ENCODE peak calls at places on chromosome 15, in four cellular contexts. One of them, this sample, is unnamed.
A peak's percentile ranks its signal among the peaks of the same experiment; 100 is the strongest.

GRCh38 chr15:29773816-29774215 is 48.5 kb downstream of the TJP1 start:
- DNase-seq in fibroblast of pulmonary artery: no peak
- DNase-seq in cardiac muscle cell: no peak
- DNase-seq in esophagus muscularis mucosa: no peak
- DNase-seq in this sample: no peak

GRCh38 chr15:32718082-32718821 is 448 bp downstream of the GREM1 start:
- DNase-seq in fibroblast of pulmonary artery: no peak
- DNase-seq in cardiac muscle cell: peak; percentile 35
- DNase-seq in esophagus muscularis mucosa: no peak
- DNase-seq in this sample: peak; percentile 37

GRCh38 chr15:70512772-70513362 is 250.5 kb downstream of the UACA start:
- DNase-seq in fibroblast of pulmonary artery: peak; percentile 66
- DNase-seq in cardiac muscle cell: peak; percentile 77
- DNase-seq in esophagus muscularis mucosa: no peak
- DNase-seq in this sample: peak; percentile 73

GRCh38 chr15:77525907-77526581 is 105.4 kb downstream of the HMG20A start:
- DNase-seq in fibroblast of pulmonary artery: no peak
- DNase-seq in cardiac muscle cell: no peak
- DNase-seq in esophagus muscularis mucosa: no peak
- DNase-seq in this sample: no peak

GRCh38 chr15:57510647-57511046 is 81.1 kb upstream of the MYZAP start:
- DNase-seq in fibroblast of pulmonary artery: peak; percentile 96
- DNase-seq in cardiac muscle cell: peak; percentile 97
- DNase-seq in esophagus muscularis mucosa: no peak
- DNase-seq in this sample: no peak

GRCh38 chr15:93035953-93036810 is 52.8 kb downstream of the RGMA start:
- DNase-seq in fibroblast of pulmonary artery: peak; percentile 53
- DNase-seq in cardiac muscle cell: peak; percentile 50
- DNase-seq in esophagus muscularis mucosa: no peak
- DNase-seq in this sample: peak; percentile 49

GRCh38 chr15:92074646-92075045 is 221.1 kb downstream of the SLCO3A1 start:
- DNase-seq in fibroblast of pulmonary artery: peak; percentile 65
- DNase-seq in cardiac muscle cell: peak; percentile 72
- DNase-seq in esophagus muscularis mucosa: no peak
- DNase-seq in this sample: peak; percentile 87

GRCh38 chr15:77659350-77660321 is 26.9 kb upstream of the LINGO1 start:
- DNase-seq in fibroblast of pulmonary artery: peak; percentile 50
- DNase-seq in cardiac muscle cell: peak; percentile 71
- DNase-seq in esophagus muscularis mucosa: no peak
- DNase-seq in this sample: peak; percentile 42

GRCh38 chr15:80179025-80179759 is 26.4 kb downstream of the FAH start:
- DNase-seq in fibroblast of pulmonary artery: peak; percentile 87
- DNase-seq in cardiac muscle cell: peak; percentile 73
- DNase-seq in esophagus muscularis mucosa: no peak
- DNase-seq in this sample: peak; percentile 95

GRCh38 chr15:78739996-78740903 is 71.0 kb downstream of the ADAMTS7 start:
- DNase-seq in fibroblast of pulmonary artery: peak; percentile 57
- DNase-seq in cardiac muscle cell: peak; percentile 38
- DNase-seq in esophagus muscularis mucosa: no peak
- DNase-seq in this sample: peak; percentile 77

GRCh38 chr15:87623832-87624231 is 632.7 kb downstream of the NTRK3 start:
- DNase-seq in fibroblast of pulmonary artery: no peak
- DNase-seq in cardiac muscle cell: no peak
- DNase-seq in esophagus muscularis mucosa: no peak
- DNase-seq in this sample: peak; percentile 36
- TF ChIP-seq CTCF in fibroblast of pulmonary artery: no peak
- TF ChIP-seq CTCF in cardiac muscle cell: peak; percentile 18
- TF ChIP-seq CTCF in esophagus muscularis mucosa: no peak
- TF ChIP-seq CTCF in this sample: peak; percentile 23

DNA sequence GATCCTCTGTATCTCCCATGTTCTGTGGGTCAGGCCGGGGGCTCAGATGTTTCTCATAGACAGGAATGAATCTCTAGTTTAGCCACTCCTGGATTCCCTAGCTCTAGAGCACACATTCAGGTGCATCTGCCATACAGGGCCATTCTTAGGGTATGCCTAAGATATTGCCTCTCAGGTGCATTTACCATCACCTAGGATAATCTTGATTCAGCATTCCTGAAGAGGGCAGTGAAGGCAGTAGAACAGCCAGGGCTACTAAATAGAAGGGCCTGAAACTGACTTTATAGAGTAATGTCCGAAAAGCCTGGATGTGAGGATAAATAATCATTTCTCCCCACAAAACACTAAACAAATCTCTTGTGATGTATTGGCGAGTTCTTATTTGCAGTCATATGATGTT is 882.0 kb downstream of the AGBL1 start:
- DNase-seq in fibroblast of pulmonary artery: no peak
- DNase-seq in cardiac muscle cell: no peak
- DNase-seq in esophagus muscularis mucosa: no peak
- DNase-seq in this sample: no peak
- H3K4me3 ChIP-seq in fibroblast of pulmonary artery: no peak overlapping the region
- H3K4me3 ChIP-seq in cardiac muscle cell: no peak overlapping the region
- H3K4me3 ChIP-seq in esophagus muscularis mucosa: no peak overlapping the region
- H3K4me3 ChIP-seq in this sample: no peak overlapping the region

GRCh38 chr15:53665930-53666329 is 93.5 kb downstream of the WDR72 start:
- DNase-seq in fibroblast of pulmonary artery: no peak
- DNase-seq in cardiac muscle cell: no peak
- DNase-seq in esophagus muscularis mucosa: no peak
- DNase-seq in this sample: no peak
- TF ChIP-seq CTCF in fibroblast of pulmonary artery: no peak
- TF ChIP-seq CTCF in cardiac muscle cell: no peak
- TF ChIP-seq CTCF in esophagus muscularis mucosa: no peak
- TF ChIP-seq CTCF in this sample: peak; percentile 6

GRCh38 chr15:52206446-52206845 is 15.3 kb upstream of the GNB5 start:
- DNase-seq in fibroblast of pulmonary artery: no peak
- DNase-seq in cardiac muscle cell: peak; percentile 12
- DNase-seq in esophagus muscularis mucosa: no peak
- DNase-seq in this sample: no peak

GRCh38 chr15:52200831-52201365 is 9.7 kb upstream of the GNB5 start:
- DNase-seq in fibroblast of pulmonary artery: peak; percentile 32
- DNase-seq in cardiac muscle cell: peak; percentile 20
- DNase-seq in esophagus muscularis mucosa: no peak
- DNase-seq in this sample: no peak

GRCh38 chr15:52208306-52208946 is 17.2 kb upstream of the GNB5 start:
- DNase-seq in fibroblast of pulmonary artery: peak; percentile 81
- DNase-seq in cardiac muscle cell: peak; percentile 80
- DNase-seq in esophagus muscularis mucosa: peak; percentile 90
- DNase-seq in this sample: peak; percentile 80

GRCh38 chr15:52199271-52199670 is 8.1 kb upstream of the GNB5 start:
- DNase-seq in fibroblast of pulmonary artery: no peak
- DNase-seq in cardiac muscle cell: no peak
- DNase-seq in esophagus muscularis mucosa: no peak
- DNase-seq in this sample: no peak

GRCh38 chr15:52204657-52205056 is 13.5 kb upstream of the GNB5 start:
- DNase-seq in fibroblast of pulmonary artery: no peak
- DNase-seq in cardiac muscle cell: no peak
- DNase-seq in esophagus muscularis mucosa: no peak
- DNase-seq in this sample: no peak
- H3K4me3 ChIP-seq in fibroblast of pulmonary artery: no peak overlapping the region
- H3K4me3 ChIP-seq in cardiac muscle cell: no peak overlapping the region
- H3K4me3 ChIP-seq in esophagus muscularis mucosa: no peak overlapping the region
- H3K4me3 ChIP-seq in this sample: no peak overlapping the region

GRCh38 chr15:76235186-76235826 is 76.0 kb downstream of the ETFA start:
- DNase-seq in fibroblast of pulmonary artery: peak; percentile 71
- DNase-seq in cardiac muscle cell: peak; percentile 66
- DNase-seq in esophagus muscularis mucosa: no peak
- DNase-seq in this sample: peak; percentile 48
- TF ChIP-seq CTCF in fibroblast of pulmonary artery: peak; percentile 48
- TF ChIP-seq CTCF in cardiac muscle cell: peak; percentile 50
- TF ChIP-seq CTCF in esophagus muscularis mucosa: peak; percentile 25
- TF ChIP-seq CTCF in this sample: peak; percentile 39

DNA sequence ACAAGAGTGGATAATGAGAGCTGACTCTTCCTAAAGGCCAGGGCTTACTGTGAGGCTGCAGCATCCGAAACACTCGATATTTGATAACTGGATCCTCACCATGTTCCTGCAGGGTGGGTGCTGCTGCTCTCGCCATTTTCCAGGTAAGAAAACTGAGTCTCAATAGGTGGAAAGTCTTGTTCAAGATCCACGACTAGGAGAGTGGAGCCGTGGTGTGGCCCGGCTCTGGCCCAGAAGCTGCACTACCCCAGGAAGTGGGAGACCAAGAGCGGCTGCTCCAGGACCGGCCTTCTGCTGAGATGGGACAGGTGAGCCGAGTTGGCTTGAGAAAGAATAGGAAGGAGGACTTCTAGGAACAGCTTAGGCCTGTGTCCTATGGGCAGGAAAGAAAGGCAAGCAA is 121.6 kb downstream of the SMAD6 start:
- DNase-seq in fibroblast of pulmonary artery: no peak
- DNase-seq in cardiac muscle cell: no peak
- DNase-seq in esophagus muscularis mucosa: no peak
- DNase-seq in this sample: no peak
- H3K4me3 ChIP-seq in fibroblast of pulmonary artery: no peak overlapping the region
- H3K4me3 ChIP-seq in cardiac muscle cell: no peak overlapping the region
- H3K4me3 ChIP-seq in esophagus muscularis mucosa: no peak overlapping the region
- H3K4me3 ChIP-seq in this sample: no peak overlapping the region

This sample was measured in epithelial cell of esophagus.